ENCODE peak calls at places on chromosomes 4 and X, in eight cellular contexts. A, K, O, R, T, H, X and U are unnamed samples.

GRCh38 chrX:64885850-64886249 is 90.4 kb downstream of the ZC4H2 start:
- DNase-seq in H (peak; percentile 30), T (no peak), K (no peak), R (no peak), A (no peak), O (no peak), X (peak; percentile 7), U (no peak)

GRCh38 chrX:41081821-41082220 is 3.4 kb upstream of the USP9X start:
- DNase-seq in O (no peak), K (no peak), H (no peak), A (no peak), T (no peak), R (no peak), X (no peak), U (no peak)

GRCh38 chr4:101355246-101355645 is 7.9 kb upstream of the PPP3CA start:
- DNase-seq in H (no peak), K (no peak), R (no peak), O (no peak), T (no peak), A (no peak), X (no peak), U (no peak)

GRCh38 chr4:56149601-56150000 is 200.9 kb downstream of the CEP135 start:
- DNase-seq in K (no peak), T (no peak), H (no peak), R (no peak), X (no peak), A (no peak), O (peak; percentile 76), U (no peak)

GRCh38 chrX:85980286-85980685 is 67.1 kb downstream of the CHM start:
- DNase-seq in R (no peak), H (no peak), O (no peak), X (no peak), T (no peak), A (no peak), K (no peak), U (no peak)

GRCh38 chr4:107216379-107216778 is 180.3 kb upstream of the DKK2 start:
- DNase-seq in K (no peak), X (no peak), H (no peak), T (no peak), R (no peak), O (no peak), A (no peak), U (no peak)

GRCh38 chr4:28557755-28558154 is 1697.1 kb downstream of the STIM2 start:
- DNase-seq in H (no peak), K (peak; percentile 34), A (no peak), R (no peak), O (peak; percentile 21), X (no peak), T (no peak), U (no peak)

GRCh38 chr4:129668092-129668491 is 572.1 kb downstream of the C4orf33 start:
- DNase-seq in T (no peak), H (no peak), A (no peak), O (no peak), X (no peak), R (no peak), K (no peak), U (no peak)

GRCh38 chr4:57037982-57038604 is 59.4 kb downstream of the POLR2B start:
- DNase-seq in A (peak; percentile 38), K (no peak), R (no peak), O (no peak), H (peak; percentile 89), T (no peak), X (peak; percentile 51), U (peak; percentile 21)

GRCh38 chr4:113591982-113592381 is 169.6 kb downstream of the CAMK2D start:
- DNase-seq in K (no peak), A (no peak), T (no peak), R (no peak), X (no peak), O (peak; percentile 88), H (no peak), U (no peak)

GRCh38 chr4:82899339-82899738 is 1.2 kb upstream of the THAP9 start:
- DNase-seq in X (no peak), K (no peak), A (no peak), O (no peak), H (no peak), T (no peak), R (no peak), U (no peak)

GRCh38 chr4:100823066-100823992 is 305.5 kb upstream of the EMCN start:
- DNase-seq in X (no peak), A (no peak), O (peak; percentile 76), T (peak; percentile 51), R (no peak), K (no peak), H (no peak), U (no peak)

GRCh38 chrX:41250867-41251266 is 83.1 kb upstream of the DDX3X start:
- DNase-seq in K (no peak), R (no peak), T (no peak), A (no peak), X (no peak), H (no peak), O (no peak), U (no peak)

GRCh38 chr4:36551697-36552214 is 270.3 kb downstream of the DTHD1 start:
- DNase-seq in R (no peak), O (no peak), K (no peak), T (no peak), X (no peak), A (no peak), H (no peak), U (no peak)

GRCh38 chrX:15242899-15243555 is 26.9 kb downstream of the ASB9 start:
- DNase-seq in X (peak; percentile 42), H (peak; percentile 27), T (no peak), K (peak; percentile 21), O (peak; percentile 31), R (no peak), A (peak; percentile 57), U (peak; percentile 19)

GRCh38 chrX:37967714-37968113 is 38.6 kb upstream of the SYTL5 start:
- DNase-seq in X (no peak), R (no peak), O (no peak), H (no peak), A (no peak), K (no peak), T (no peak), U (no peak)

GRCh38 chrX:119693996-119694451 is 1.1 kb upstream of the SEPTIN6 start:
- DNase-seq in R (no peak), A (no peak), O (no peak), T (no peak), X (no peak), K (no peak), H (peak; percentile 17), U (no peak)

GRCh38 chrX:20320461-20321159 is 53.9 kb upstream of the RPS6KA3 start:
- DNase-seq in H (no peak), X (no peak), R (no peak), T (no peak), K (no peak), O (no peak), A (peak; percentile 38), U (peak; percentile 7)

GRCh38 chr4:83922419-83922818 is 386.5 kb downstream of the GPAT3 start:
- DNase-seq in X (no peak), A (no peak), O (no peak), R (no peak), K (no peak), T (no peak), H (no peak), U (no peak)

GRCh38 chrX:151019837-151020236 is 36.7 kb downstream of the HMGB3 start:
- DNase-seq in T (no peak), H (no peak), A (no peak), O (peak; percentile 18), K (peak; percentile 8), X (no peak), R (no peak), U (no peak)

GRCh38 chr4:185846550-185847210 is 34.7 kb upstream of the SORBS2 start:
- DNase-seq in A (no peak), R (no peak), O (no peak), T (no peak), H (no peak), K (no peak), X (no peak), U (no peak)

GRCh38 chrX:148893395-148893794 is 393.0 kb downstream of the AFF2 start:
- DNase-seq in A (no peak), O (no peak), K (no peak), X (no peak), T (no peak), R (no peak), H (no peak), U (no peak)

GRCh38 chrX:39836802-39837420 is 260.8 kb downstream of the BCOR start:
- DNase-seq in A (no peak), R (no peak), X (no peak), T (no peak), K (no peak), H (no peak), O (no peak), U (no peak)

GRCh38 chr4:3202836-3203820 is 45.8 kb upstream of the MSANTD1 start:
- DNase-seq in O (no peak), T (no peak), A (peak; percentile 55), H (no peak), R (no peak), X (no peak), K (no peak), U (no peak)

GRCh38 chrX:31323658-31324057 is 251.8 kb upstream of the FTHL17 start:
- DNase-seq in R (no peak), K (no peak), O (no peak), T (no peak), X (no peak), H (no peak), A (no peak), U (no peak)

GRCh38 chr4:122826596-122827257 is at the start of gene FGF2:
- DNase-seq in T (no peak), K (no peak), X (peak; percentile 64), H (peak; percentile 54), O (peak; percentile 77), A (no peak), R (no peak), U (no peak)

GRCh38 chr4:89572224-89572858 is 264.6 kb downstream of the SNCA start:
- DNase-seq in A (no peak), O (peak; percentile 2), X (no peak), H (no peak), K (no peak), T (peak; percentile 74), R (no peak), U (peak; percentile 87)

GRCh38 chrX:7941390-7942042 is 14.3 kb upstream of the PNPLA4 start:
- DNase-seq in K (no peak), R (no peak), T (no peak), O (peak; percentile 12), X (peak; percentile 18), H (no peak), A (no peak), U (peak; percentile 64)

GRCh38 chr4:84503495-84504437 is 4.7 kb upstream of the NKX6-1 start:
- DNase-seq in K (peak; percentile 26), H (no peak), A (peak; percentile 45), X (peak; percentile 72), T (peak; percentile 43), O (peak; percentile 63), R (no peak), U (peak; percentile 57)

GRCh38 chrX:22345884-22346283 is 73.2 kb downstream of the CBLL2 start:
- DNase-seq in X (no peak), R (no peak), O (peak; percentile 69), K (no peak), T (no peak), H (no peak), A (no peak), U (no peak)

GRCh38 chrX:124228849-124229248 is 103.6 kb upstream of the TEX13D start:
- DNase-seq in T (no peak), A (no peak), X (no peak), O (no peak), H (no peak), K (no peak), R (no peak), U (no peak)

GRCh38 chr4:7451434-7451789 is 16.7 kb upstream of the PSAPL1 start:
- DNase-seq in R (no peak), O (no peak), H (peak; percentile 12), T (no peak), A (no peak), K (no peak), X (no peak), U (no peak)

GRCh38 chr4:80461412-80461811 is 125.9 kb downstream of the CFAP299 start:
- DNase-seq in H (no peak), T (no peak), X (no peak), O (no peak), K (no peak), R (no peak), A (no peak), U (peak; percentile 4)

GRCh38 chr4:120816385-120816784 is 106.1 kb downstream of the PRDM5 start:
- DNase-seq in T (no peak), H (no peak), O (no peak), A (no peak), R (no peak), X (no peak), K (no peak), U (no peak)